ENCODE peak calls at places on chromosomes 6 and 20, in five cellular contexts. W, X, Q, F and G are unnamed samples.

GRCh38 chr20:57693002-57693582 is 16.7 kb downstream of the PMEPA1 start:
- DNase-seq in W (no peak), X (peak), Q (no peak), F (no peak), G (peak)

GRCh38 chr6:136952714-136953260 is 30.7 kb downstream of the SLC35D3 start:
- DNase-seq in W (no peak), X (no peak), Q (no peak), F (no peak), G (no peak)

GRCh38 chr6:87697581-87698552 is 4.2 kb downstream of the AKIRIN2 start:
- DNase-seq in W (peak), X (no peak), Q (no peak), F (peak), G (peak)

GRCh38 chr20:34390769-34391447 is 27.8 kb downstream of the ITCH start:
- DNase-seq in W (no peak), X (no peak), Q (peak), F (peak), G (peak)

GRCh38 chr20:22836211-22836610 is 198.9 kb upstream of the SSTR4 start:
- DNase-seq in W (no peak), X (no peak), Q (no peak), F (peak), G (peak)

GRCh38 chr20:45372646-45373352 is 5.3 kb downstream of the TP53TG5 start:
- DNase-seq in W (peak), X (peak), Q (no peak), F (peak), G (no peak)

GRCh38 chr6:134178230-134179044 is 126.0 kb upstream of the SLC2A12 start:
- DNase-seq in W (peak), X (peak), Q (peak), F (peak), G (peak)

GRCh38 chr20:45407067-45407745 is 883 bp upstream of the DBNDD2 start:
- DNase-seq in W (peak), X (no peak), Q (no peak), F (peak), G (peak)

GRCh38 chr6:91462236-91462635 is 875.4 kb upstream of the MAP3K7 start:
- DNase-seq in W (no peak), X (no peak), Q (no peak), F (no peak), G (no peak)

GRCh38 chr20:62452475-62453095 is 23.2 kb downstream of the GATA5 start:
- DNase-seq in W (no peak), X (no peak), Q (no peak), F (no peak), G (no peak)

GRCh38 chr20:55394592-55394991 is 610.7 kb downstream of the CBLN4 start:
- DNase-seq in W (no peak), X (no peak), Q (no peak), F (no peak), G (peak)

GRCh38 chr6:40626886-40627285 is 39.7 kb upstream of the LRFN2 start:
- DNase-seq in W (no peak), X (no peak), Q (no peak), F (no peak), G (no peak)

GRCh38 chr20:25321262-25321831 is 69.3 kb downstream of the ABHD12 start:
- DNase-seq in W (no peak), X (peak), Q (no peak), F (peak), G (no peak)

GRCh38 chr20:1391640-1392442 is 1.0 kb downstream of the FKBP1A start:
- DNase-seq in W (peak), X (no peak), Q (no peak), F (peak), G (peak)

GRCh38 chr6:156777866-156778614 is 862 bp downstream of the ARID1B start:
- DNase-seq in W (peak), X (peak), Q (peak), F (peak), G (peak)

GRCh38 chr20:24696396-24696795 is 227.0 kb downstream of the SYNDIG1 start:
- DNase-seq in W (no peak), X (no peak), Q (no peak), F (no peak), G (no peak)

GRCh38 chr20:17822039-17822438 is 122.3 kb downstream of the BANF2 start:
- DNase-seq in W (no peak), X (no peak), Q (peak), F (no peak), G (no peak)

GRCh38 chr6:156534594-156534993 is 242.6 kb upstream of the ARID1B start:
- DNase-seq in W (no peak), X (no peak), Q (no peak), F (no peak), G (no peak)

GRCh38 chr6:90934081-90934480 is 347.2 kb upstream of the MAP3K7 start:
- DNase-seq in W (peak), X (no peak), Q (no peak), F (no peak), G (no peak)

GRCh38 chr20:19502169-19502568 is 255.9 kb upstream of the RIN2 start:
- DNase-seq in W (no peak), X (no peak), Q (no peak), F (no peak), G (no peak)

GRCh38 chr6:143687604-143688003 is 9.8 kb downstream of the PHACTR2 start:
- DNase-seq in W (no peak), X (no peak), Q (no peak), F (no peak), G (no peak)

GRCh38 chr6:149332602-149333311 is 15.2 kb downstream of the TAB2 start:
- DNase-seq in W (no peak), X (no peak), Q (no peak), F (peak), G (no peak)

GRCh38 chr20:33079267-33079666 is at the start of gene BPIFB4:
- DNase-seq in W (no peak), X (no peak), Q (no peak), F (peak), G (peak)

GRCh38 chr6:76772951-76773350 is 690.3 kb downstream of the HTR1B start:
- DNase-seq in W (no peak), X (no peak), Q (no peak), F (no peak), G (peak)

GRCh38 chr20:16444056-16444777 is 129.0 kb downstream of the KIF16B start:
- DNase-seq in W (no peak), X (no peak), Q (no peak), F (no peak), G (no peak)

GRCh38 chr6:154872605-154873004 is 122.5 kb upstream of the TIAM2 start:
- DNase-seq in W (peak), X (peak), Q (no peak), F (no peak), G (no peak)

GRCh38 chr20:41318271-41318649 is 729 bp upstream of the ZHX3 start:
- DNase-seq in W (no peak), X (no peak), Q (no peak), F (no peak), G (no peak)

GRCh38 chr20:53748821-53749402 is 155.3 kb upstream of the ZNF217 start:
- DNase-seq in W (no peak), X (no peak), Q (no peak), F (peak), G (peak)

GRCh38 chr20:58125726-58126125 is 102.7 kb downstream of the ANKRD60 start:
- DNase-seq in W (no peak), X (no peak), Q (peak), F (no peak), G (no peak)

GRCh38 chr6:129490551-129491245 is 219.3 kb downstream of the ARHGAP18 start:
- DNase-seq in W (no peak), X (no peak), Q (peak), F (peak), G (peak)

GRCh38 chr6:25312703-25313102 is 33.5 kb downstream of the CARMIL1 start:
- DNase-seq in W (no peak), X (no peak), Q (no peak), F (peak), G (peak)

GRCh38 chr20:34042286-34042685 is 48.6 kb downstream of the RALY start:
- DNase-seq in W (no peak), X (no peak), Q (no peak), F (no peak), G (no peak)

GRCh38 chr6:56378507-56378906 is 131.1 kb upstream of the COL21A1 start:
- DNase-seq in W (no peak), X (no peak), Q (no peak), F (no peak), G (no peak)

GRCh38 chr6:166736606-166737005 is 109.6 kb upstream of the RPS6KA2 start:
- DNase-seq in W (no peak), X (peak), Q (no peak), F (peak), G (peak)

GRCh38 chr6:98547634-98548033 is 286.7 kb upstream of the POU3F2 start:
- DNase-seq in W (no peak), X (no peak), Q (no peak), F (no peak), G (no peak)

GRCh38 chr20:62469352-62469751 is 6.4 kb downstream of the GATA5 start:
- DNase-seq in W (no peak), X (no peak), Q (no peak), F (no peak), G (no peak)

GRCh38 chr6:80508885-80509630 is 402.6 kb downstream of the BCKDHB start:
- DNase-seq in W (no peak), X (no peak), Q (no peak), F (no peak), G (peak)

GRCh38 chr6:44254957-44255808 is 2.1 kb downstream of the SLC35B2 start:
- DNase-seq in W (no peak), X (peak), Q (peak), F (no peak), G (peak)

GRCh38 chr20:34145280-34145819 is 33.3 kb upstream of the EIF2S2 start:
- DNase-seq in W (no peak), X (no peak), Q (no peak), F (no peak), G (no peak)

GRCh38 chr20:61253640-61254511 is 1.8 kb downstream of the CDH4 start:
- DNase-seq in W (peak), X (peak), Q (no peak), F (peak), G (peak)
- TF ChIP-seq EZH2 in W (peak), X (peak), Q (no peak), F (no peak), G (no peak)

GRCh38 chr20:9884061-9884460 is 45.2 kb upstream of the PAK5 start:
- DNase-seq in W (peak), X (no peak), Q (no peak), F (no peak), G (no peak)
- H3K9ac ChIP-seq in W (no peak), X (no peak), Q (no peak), F (no peak), G (no peak)

DNA sequence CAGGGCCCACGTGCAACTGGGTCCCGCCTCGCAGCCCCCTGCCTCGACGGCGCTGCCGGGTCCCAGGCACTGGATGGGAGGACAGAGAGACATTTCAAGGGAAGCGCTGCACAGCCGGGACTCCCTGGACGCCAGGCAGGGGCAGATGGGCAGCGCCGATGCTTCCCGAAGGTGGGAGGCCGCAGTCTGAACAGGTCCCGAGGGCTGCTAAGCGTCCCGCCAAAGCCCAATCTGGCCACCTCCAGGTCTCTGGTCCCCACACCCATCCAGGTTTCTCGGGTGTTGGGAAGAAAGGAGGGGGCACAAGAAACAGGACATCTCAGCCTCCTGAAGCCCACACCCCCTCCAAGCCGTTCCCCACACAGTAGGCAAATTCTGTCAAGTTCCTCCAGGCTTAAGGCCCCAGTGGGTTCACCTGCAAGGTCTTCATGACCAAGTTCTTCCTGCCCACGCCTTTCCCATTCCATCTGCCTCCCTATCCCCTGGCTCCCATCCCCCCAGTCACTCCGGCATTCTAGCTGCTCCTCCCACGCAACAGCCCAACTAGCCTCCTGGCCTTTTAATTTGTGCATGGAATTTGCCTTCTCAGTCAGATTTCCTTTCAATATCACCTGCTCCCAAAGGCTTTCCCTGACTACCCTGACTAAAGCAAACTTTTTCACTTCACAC is 5.4 kb upstream of the CPXM1 start:
- DNase-seq in W (no peak), X (peak), Q (no peak), F (no peak), G (no peak)
- TF ChIP-seq EZH2 in W (peak), X (peak), Q (no peak), F (no peak), G (no peak)

DNA sequence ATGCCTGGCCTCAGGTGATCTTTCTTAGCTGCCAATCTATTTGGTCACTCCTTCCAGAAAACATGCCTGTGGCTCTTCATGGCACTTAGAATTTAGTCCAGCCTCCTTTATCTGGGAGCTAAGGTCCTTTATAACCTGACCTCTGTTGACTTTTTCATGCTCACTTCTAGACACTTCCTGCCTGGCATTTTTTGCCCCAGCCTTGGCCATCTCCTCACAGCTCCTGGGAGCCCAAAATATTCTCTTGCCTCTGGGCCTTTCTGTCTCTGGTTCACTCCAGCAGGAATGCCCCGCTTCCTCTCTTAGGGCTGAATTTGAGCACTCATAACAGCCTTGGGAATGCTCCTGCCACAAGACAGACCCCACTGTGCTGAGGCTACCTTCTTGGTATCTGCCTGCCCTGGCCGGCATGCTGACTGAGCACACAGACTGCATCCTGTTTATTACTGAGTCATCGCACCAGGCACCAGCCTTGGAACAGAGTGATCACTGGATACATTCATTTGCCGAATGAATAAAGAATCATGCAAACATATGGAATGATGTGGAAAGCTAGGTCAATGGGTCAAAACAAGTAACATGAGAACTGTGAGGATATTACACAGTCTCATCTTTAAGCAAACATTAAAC is 5.8 kb upstream of the EEF1E1 start:
- DNase-seq in W (no peak), X (no peak), Q (no peak), F (peak), G (peak)
- H3K9ac ChIP-seq in W (no peak), X (no peak), Q (no peak), F (peak), G (no peak)

DNA sequence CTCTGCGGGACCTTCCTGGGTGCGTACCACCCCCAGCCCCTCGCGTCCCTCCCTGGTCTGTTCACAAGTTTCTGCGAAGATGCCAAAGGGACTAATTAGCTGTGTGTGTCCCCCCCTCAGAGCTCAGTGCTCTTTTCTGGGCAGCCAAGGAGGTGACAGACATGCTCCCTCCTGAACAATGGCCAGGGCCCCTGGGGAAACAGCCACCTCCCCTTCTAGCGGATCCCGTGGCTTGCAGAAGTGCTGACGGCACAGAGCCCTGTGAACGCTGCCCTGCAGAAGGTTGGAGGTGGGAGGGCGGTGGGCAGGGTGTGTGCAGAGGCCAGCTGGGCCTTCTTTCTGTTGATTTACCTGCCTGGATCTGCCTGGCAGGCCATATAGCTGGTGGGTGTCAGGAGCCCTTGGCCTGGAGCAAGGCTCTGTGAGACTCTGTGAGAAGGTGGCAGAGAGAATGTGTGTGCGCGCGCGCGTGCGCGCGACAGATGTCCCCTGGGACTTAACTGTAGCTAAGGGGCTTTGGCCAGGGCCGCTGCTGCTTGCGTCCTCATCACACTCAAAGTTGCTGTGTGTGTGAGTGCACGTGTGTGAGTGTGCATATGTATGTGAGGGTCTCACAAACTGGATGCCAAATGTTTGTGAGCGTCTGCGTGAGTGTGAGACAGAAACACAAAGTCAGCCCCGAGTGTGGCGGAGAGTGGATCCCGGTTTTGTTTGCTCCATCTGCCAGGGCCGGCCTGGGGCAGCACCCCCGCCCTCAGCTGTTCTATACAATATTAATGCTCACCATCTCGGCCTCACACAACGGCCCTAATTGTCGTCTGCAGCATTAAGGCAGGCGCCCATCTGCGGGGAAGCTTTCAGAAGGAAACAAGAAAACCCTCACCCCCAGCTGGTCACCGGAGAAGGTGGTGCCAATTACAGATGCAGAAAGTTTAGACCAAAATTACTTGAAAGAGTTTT is 3.4 kb upstream of the MYT1 start:
- DNase-seq in W (peak), X (no peak), Q (no peak), F (no peak), G (no peak)
- TF ChIP-seq EZH2 in W (no peak), X (no peak), Q (no peak), F (no peak), G (no peak)

GRCh38 chr6:35727206-35727934 is 9.5 kb upstream of the ARMC12 start:
- DNase-seq in W (peak), X (peak), Q (peak), F (peak), G (peak)

GRCh38 chr6:35724471-35724870 is 12.4 kb upstream of the ARMC12 start:
- DNase-seq in W (no peak), X (no peak), Q (no peak), F (no peak), G (no peak)

GRCh38 chr6:35725081-35725708 is 11.6 kb upstream of the ARMC12 start:
- DNase-seq in W (no peak), X (no peak), Q (no peak), F (no peak), G (no peak)

GRCh38 chr6:35724059-35724458 is 12.8 kb upstream of the ARMC12 start:
- DNase-seq in W (no peak), X (no peak), Q (no peak), F (no peak), G (no peak)

DNA sequence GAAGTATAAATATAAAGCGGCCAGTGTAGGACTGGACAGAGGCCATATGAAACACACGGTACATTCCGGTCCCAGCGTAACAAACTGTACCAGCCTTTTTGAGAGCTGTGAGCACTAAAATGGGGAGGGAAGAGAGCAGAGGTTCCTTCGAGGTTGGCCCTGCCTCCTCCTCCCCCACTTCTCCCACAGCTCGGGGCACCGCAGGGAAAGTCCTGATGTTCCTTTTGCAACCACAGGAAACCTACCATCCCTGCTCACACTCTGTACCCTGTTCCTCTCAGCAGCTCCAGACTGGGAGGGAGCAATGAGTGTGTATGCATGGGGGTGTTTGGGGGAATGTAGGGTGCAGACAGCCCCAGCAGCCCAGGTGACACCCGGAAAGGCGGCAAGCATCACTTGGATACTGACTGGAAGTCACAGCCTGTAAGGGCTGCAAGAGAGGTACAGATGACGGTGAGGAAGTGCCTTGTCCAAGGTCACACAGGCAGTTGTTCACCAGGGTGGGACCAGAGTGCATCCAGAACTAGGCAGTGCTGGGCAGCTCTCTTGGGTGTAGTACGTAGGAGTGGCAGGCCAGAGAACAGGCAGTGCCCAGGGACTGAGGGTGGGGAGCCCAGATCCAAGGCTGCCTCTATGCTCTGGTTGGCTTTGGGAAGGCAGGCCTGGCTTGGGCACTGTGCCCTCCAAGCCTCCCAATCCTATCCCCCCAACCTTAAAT is 11.0 kb upstream of the ARMC12 start:
- DNase-seq in W (no peak), X (no peak), Q (no peak), F (peak), G (peak)
- H3K9ac ChIP-seq in W (no peak), X (no peak), Q (no peak), F (no peak), G (peak)